ENCODE peak calls at places on chromosome 13, in ten cellular contexts. O is IMR-90, N is uterus, L is fibroblast of lung, F is right lobe of liver, Y is colonic mucosa, I is adrenal gland, J is A549, A is heart right ventricle, E is breast epithelium. X is an unnamed sample.

GRCh38 chr13:66855110-66855509 is 375.0 kb downstream of the PCDH9 start:
- DNase-seq in J (no peak), Y (no peak), A (no peak), L (peak; percentile 11), E (no peak), N (no peak), O (no peak), F (no peak), I (no peak), X (no peak)

GRCh38 chr13:71079638-71080037 is 787.4 kb downstream of the DACH1 start:
- DNase-seq in Y (no peak), A (no peak), J (no peak), L (no peak), O (no peak), E (no peak), N (no peak), F (no peak), I (no peak), X (no peak)

GRCh38 chr13:26344980-26345379 is 91.1 kb downstream of the CDK8 start:
- DNase-seq in O (peak; percentile 47), I (no peak), Y (no peak), F (no peak), J (no peak), N (no peak), E (no peak), A (no peak), L (no peak), X (no peak)

GRCh38 chr13:100304241-100304640 is 215.3 kb downstream of the PCCA start:
- DNase-seq in J (no peak), A (no peak), I (no peak), L (no peak), O (no peak), E (no peak), F (no peak), Y (no peak), N (no peak), X (no peak)

GRCh38 chr13:89066868-89067466 is 1395.8 kb downstream of the SLITRK5 start:
- DNase-seq in I (no peak), N (no peak), A (no peak), L (peak; percentile 81), Y (peak; percentile 39), O (peak; percentile 0), E (no peak), J (peak; percentile 0), F (no peak), X (peak; percentile 17)

GRCh38 chr13:97695684-97696083 is 257.8 kb upstream of the IPO5 start:
- DNase-seq in A (no peak), I (no peak), Y (no peak), N (no peak), J (peak; percentile 3), F (no peak), O (no peak), L (no peak), E (no peak), X (no peak)

GRCh38 chr13:93794197-93794885 is 567.7 kb downstream of the GPC6 start:
- DNase-seq in O (peak; percentile 42), J (no peak), L (no peak), F (no peak), Y (no peak), I (no peak), E (no peak), A (no peak), N (no peak), X (no peak)

GRCh38 chr13:30697177-30697953 is 38.0 kb upstream of the ALOX5AP start:
- DNase-seq in A (no peak), O (no peak), J (no peak), E (no peak), F (no peak), N (no peak), I (no peak), L (peak; percentile 49), Y (peak; percentile 61), X (no peak)

GRCh38 chr13:75610466-75610865 is 25.7 kb upstream of the LMO7 start:
- DNase-seq in I (no peak), A (no peak), J (no peak), F (no peak), N (no peak), Y (no peak), L (no peak), O (no peak), E (no peak), X (no peak)

GRCh38 chr13:28636078-28636477 is 22.9 kb upstream of the POMP start:
- DNase-seq in Y (no peak), A (no peak), J (no peak), N (no peak), I (no peak), F (no peak), E (no peak), O (peak; percentile 84), L (peak; percentile 60), X (no peak)

GRCh38 chr13:21688056-21688455 is 17.2 kb downstream of the FGF9 start:
- DNase-seq in F (no peak), A (no peak), E (no peak), O (no peak), Y (no peak), N (no peak), J (no peak), I (no peak), L (no peak), X (no peak)

GRCh38 chr13:89554801-89555200 is 1792.7 kb upstream of the MIR17HG start:
- DNase-seq in J (no peak), Y (no peak), I (no peak), E (no peak), F (no peak), N (no peak), A (no peak), L (no peak), O (no peak), X (no peak)

GRCh38 chr13:113975416-113975815 is 1.5 kb upstream of the C13orf46 start:
- DNase-seq in L (no peak), F (peak; percentile 47), N (peak; percentile 7), Y (no peak), O (no peak), J (no peak), A (no peak), E (no peak), I (no peak), X (no peak)

GRCh38 chr13:46612258-46612657 is 59.3 kb downstream of the LRCH1 start:
- DNase-seq in L (no peak), I (no peak), Y (no peak), J (no peak), N (no peak), O (no peak), F (no peak), E (no peak), A (no peak), X (no peak)
- H3K4me1 ChIP-seq in L (peaks cover 3% of the 10 kb centered on the region), I (peaks cover 2% of the 10 kb centered on the region), Y (no peaks in the 10 kb centered on the region), J (peaks cover 63% of the 10 kb centered on the region), N (peaks cover 6% of the 10 kb centered on the region), O (peaks cover 13% of the 10 kb centered on the region), F (no peaks in the 10 kb centered on the region), E (no peaks in the 10 kb centered on the region), A (peaks cover 26% of the 10 kb centered on the region), X (peaks cover 20% of the 10 kb centered on the region)

GRCh38 chr13:24241336-24241735 is 68.0 kb upstream of the C1QTNF9 start:
- DNase-seq in N (no peak), E (no peak), F (no peak), O (no peak), I (no peak), Y (no peak), A (no peak), J (no peak), L (no peak), X (no peak)
- H3K4me3 ChIP-seq in N (no peak overlapping the region), E (no peak overlapping the region), F (no peak overlapping the region), O (no peak overlapping the region), I (no peak overlapping the region), Y (no peak overlapping the region), A (no peak overlapping the region), J (no peak overlapping the region), L (no peak overlapping the region), X (no peak overlapping the region)

GRCh38 chr13:24267283-24267682 is 42.1 kb upstream of the C1QTNF9 start:
- DNase-seq in E (no peak), Y (no peak), N (no peak), I (peak; percentile 63), O (no peak), J (no peak), A (peak; percentile 27), F (no peak), L (no peak), X (no peak)
- H3K4me1 ChIP-seq in E (peaks cover 8% of the 10 kb centered on the region), Y (peaks cover 12% of the 10 kb centered on the region), N (peaks cover 3% of the 10 kb centered on the region), I (peaks cover 55% of the 10 kb centered on the region), O (peaks cover 11% of the 10 kb centered on the region), J (peaks cover 12% of the 10 kb centered on the region), A (peaks cover 20% of the 10 kb centered on the region), F (no peaks in the 10 kb centered on the region), L (peaks cover 6% of the 10 kb centered on the region), X (peaks cover 14% of the 10 kb centered on the region)

GRCh38 chr13:20177049-20177831 is 15.5 kb downstream of the GJB2 start:
- DNase-seq in A (no peak), O (no peak), J (no peak), Y (no peak), F (no peak), L (no peak), I (no peak), E (no peak), N (no peak), X (no peak)
- H3K4me3 ChIP-seq in A (peak overlapping the region; percentile 43), O (no peak overlapping the region), J (no peak overlapping the region), Y (no peak overlapping the region), F (peak overlapping the region; percentile 24), L (no peak overlapping the region), I (no peak overlapping the region), E (no peak overlapping the region), N (no peak overlapping the region), X (no peak overlapping the region)

GRCh38 chr13:23504188-23504587 is 66.0 kb upstream of the TNFRSF19 start:
- DNase-seq in A (no peak), E (no peak), L (no peak), J (no peak), I (no peak), F (no peak), O (peak; percentile 19), Y (no peak), N (no peak), X (no peak)
- H3K4me1 ChIP-seq in A (peaks cover 24% of the 10 kb centered on the region), E (no peaks in the 10 kb centered on the region), L (peaks cover 34% of the 10 kb centered on the region), J (peaks cover 3% of the 10 kb centered on the region), I (no peaks in the 10 kb centered on the region), F (no peaks in the 10 kb centered on the region), O (peaks cover 30% of the 10 kb centered on the region), Y (no peaks in the 10 kb centered on the region), N (peaks cover 3% of the 10 kb centered on the region), X (no peaks in the 10 kb centered on the region)

DNA sequence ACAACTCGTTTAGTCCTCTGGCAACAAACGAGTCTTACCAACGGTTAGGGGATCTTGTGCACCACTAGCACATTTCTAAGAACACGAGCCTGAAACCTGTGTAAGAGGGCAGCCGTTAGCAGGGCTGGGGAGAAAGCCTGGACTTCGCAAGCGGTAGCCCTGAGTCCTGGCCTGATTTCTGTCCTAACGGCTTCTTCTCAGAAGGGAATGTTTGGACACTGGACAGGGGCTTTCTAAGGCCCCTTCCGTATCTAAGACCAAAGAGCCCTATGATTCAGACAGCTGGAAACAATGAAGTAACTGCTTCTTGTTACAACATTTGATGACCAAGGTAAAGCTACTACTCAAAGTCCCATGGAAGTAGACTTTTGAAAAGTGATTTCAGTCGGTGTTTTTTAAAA is 2.2 kb downstream of the ANKRD10 start:
- DNase-seq in A (no peak), N (no peak), O (peak; percentile 90), F (no peak), E (no peak), I (no peak), Y (no peak), L (peak; percentile 73), J (no peak), X (no peak)
- H3K4me3 ChIP-seq in A (peak overlapping the region; percentile 78), N (peak overlapping the region; percentile 100), O (peak overlapping the region; percentile 98), F (peak overlapping the region; percentile 88), E (peak overlapping the region; percentile 92), I (no peak overlapping the region), Y (peak overlapping the region; percentile 93), L (peak overlapping the region; percentile 94), J (peak overlapping the region; percentile 99), X (peak overlapping the region; percentile 100)